ENCODE peak calls at places on chromosomes 3 and 15, in seven cellular contexts. D is mammary epithelial cell; F is pancreas; J is CD8-positive, alpha-beta T cell; K is cardiac muscle cell; E is A549; A is suprapubic skin. U is an unnamed sample.

GRCh38 chr3:105523496-105523895 is 156.8 kb downstream of the ALCAM start:
- DNase-seq in J (no peak), K (no peak), A (no peak), E (no peak), D (peak; percentile 35), F (no peak), U (peak; percentile 43)

GRCh38 chr15:61558172-61559146 is 329.4 kb upstream of the RORA start:
- DNase-seq in K (no peak), J (no peak), F (no peak), A (no peak), D (no peak), E (no peak), U (no peak)

GRCh38 chr3:81024560-81024959 is 736.9 kb downstream of the GBE1 start:
- DNase-seq in F (no peak), J (no peak), K (no peak), D (no peak), A (no peak), E (no peak), U (no peak)

GRCh38 chr3:13544293-13544831 is 4.6 kb upstream of the FBLN2 start:
- DNase-seq in A (no peak), J (peak; percentile 13), D (peak; percentile 67), F (no peak), K (no peak), E (no peak), U (peak; percentile 97)

GRCh38 chr3:154071154-154071553 is 50.0 kb upstream of the ARHGEF26 start:
- DNase-seq in A (no peak), E (no peak), F (no peak), K (no peak), J (no peak), D (no peak), U (no peak)

GRCh38 chr3:66001626-66002025 is 37.1 kb downstream of the MAGI1 start:
- DNase-seq in F (no peak), K (no peak), J (no peak), D (no peak), A (no peak), E (no peak), U (no peak)

GRCh38 chr3:159432721-159433300 is 555.8 kb upstream of the IL12A start:
- DNase-seq in D (peak; percentile 2), E (no peak), A (no peak), K (no peak), F (no peak), J (no peak), U (peak; percentile 74)

GRCh38 chr15:69715205-69715604 is 262.6 kb downstream of the RPLP1 start:
- DNase-seq in D (no peak), K (no peak), A (no peak), E (no peak), J (no peak), F (no peak), U (no peak)

GRCh38 chr3:175355801-175356335 is 496.7 kb downstream of the NAALADL2 start:
- DNase-seq in D (no peak), E (no peak), J (no peak), A (no peak), F (no peak), K (no peak), U (no peak)

GRCh38 chr15:89625716-89626115 is 29.6 kb downstream of the KIF7 start:
- DNase-seq in D (no peak), J (no peak), E (no peak), A (no peak), F (no peak), K (no peak), U (no peak)

GRCh38 chr15:31392761-31393401 is 66.2 kb downstream of the KLF13 start:
- DNase-seq in A (no peak), E (no peak), J (no peak), F (peak; percentile 49), K (peak; percentile 48), D (no peak), U (no peak)

GRCh38 chr3:151912041-151912440 is 38.6 kb downstream of the SUCNR1 start:
- DNase-seq in K (no peak), D (peak; percentile 37), A (no peak), J (no peak), E (no peak), F (no peak), U (no peak)

GRCh38 chr3:112123548-112123947 is 9.5 kb downstream of the GCSAM start:
- DNase-seq in A (no peak), E (no peak), F (no peak), K (no peak), J (no peak), D (no peak), U (no peak)

GRCh38 chr3:68163961-68164360 is 509.5 kb upstream of the SUCLG2 start:
- DNase-seq in F (no peak), J (no peak), D (no peak), A (no peak), K (no peak), E (no peak), U (no peak)

GRCh38 chr15:52496776-52497470 is 31.8 kb downstream of the MYO5A start:
- DNase-seq in K (no peak), J (no peak), E (no peak), D (peak; percentile 86), F (no peak), A (no peak), U (peak; percentile 51)

GRCh38 chr15:38996111-38996541 is 431.5 kb upstream of the RASGRP1 start:
- DNase-seq in E (no peak), K (no peak), F (no peak), D (peak; percentile 73), J (no peak), A (no peak), U (peak; percentile 98)

GRCh38 chr15:80437492-80437891 is 33.3 kb downstream of the ARNT2 start:
- DNase-seq in J (no peak), K (no peak), D (no peak), A (no peak), E (peak; percentile 18), F (no peak), U (no peak)

GRCh38 chr15:63037996-63038720 is 4.4 kb upstream of the TPM1 start:
- DNase-seq in F (no peak), A (no peak), D (peak; percentile 94), E (no peak), K (no peak), J (no peak), U (no peak)

GRCh38 chr15:63038926-63039673 is 3.4 kb upstream of the TPM1 start:
- DNase-seq in A (no peak), E (no peak), D (peak; percentile 84), J (no peak), F (no peak), K (no peak), U (peak; percentile 91)

GRCh38 chr15:63034568-63034967 is 8.0 kb upstream of the TPM1 start:
- DNase-seq in D (no peak), F (no peak), J (no peak), A (no peak), K (no peak), E (no peak), U (no peak)

GRCh38 chr15:63035253-63035652 is 7.3 kb upstream of the TPM1 start:
- DNase-seq in E (no peak), A (no peak), D (no peak), J (no peak), F (no peak), K (peak; percentile 49), U (no peak)

GRCh38 chr15:63035977-63036376 is 6.6 kb upstream of the TPM1 start:
- DNase-seq in K (no peak), D (no peak), E (no peak), J (no peak), F (no peak), A (no peak), U (no peak)
- H3K4me3 ChIP-seq in K (no peak overlapping the region), D (no peak overlapping the region), E (no peak overlapping the region), J (no peak overlapping the region), F (no peak overlapping the region), A (no peak overlapping the region), U (no peak overlapping the region)

GRCh38 chr15:67140078-67140833 is 74.9 kb downstream of the SMAD3 start:
- DNase-seq in F (no peak), A (no peak), D (no peak), K (no peak), E (no peak), J (no peak), U (no peak)
- H3K4me1 ChIP-seq in F (peaks cover 25% of the 10 kb centered on the region), A (peaks cover 82% of the 10 kb centered on the region), D (peaks cover 32% of the 10 kb centered on the region), K (peaks cover 88% of the 10 kb centered on the region), E (peaks cover 100% of the 10 kb centered on the region), J (peaks cover 28% of the 10 kb centered on the region), U (peaks cover 78% of the 10 kb centered on the region)

GRCh38 chr3:189776163-189776824 is 145.1 kb downstream of the TP63 start:
- DNase-seq in K (no peak), F (no peak), E (no peak), J (no peak), A (no peak), D (no peak), U (no peak)

GRCh38 chr3:189772584-189772983 is 141.4 kb downstream of the TP63 start:
- DNase-seq in K (no peak), J (no peak), A (no peak), F (no peak), D (no peak), E (no peak), U (peak; percentile 6)

GRCh38 chr3:189771842-189772494 is 140.8 kb downstream of the TP63 start:
- DNase-seq in K (no peak), F (no peak), A (no peak), E (no peak), D (no peak), J (no peak), U (peak; percentile 29)

GRCh38 chr3:189778340-189778950 is 147.3 kb downstream of the TP63 start:
- DNase-seq in D (no peak), F (no peak), K (no peak), J (no peak), E (no peak), A (no peak), U (no peak)

GRCh38 chr3:189773056-189773455 is 141.9 kb downstream of the TP63 start:
- DNase-seq in J (no peak), K (no peak), D (no peak), F (no peak), A (no peak), E (no peak), U (peak; percentile 85)
- H3K27ac ChIP-seq in J (no peak overlapping the region), K (no peak overlapping the region), D (no peak overlapping the region), F (no peak overlapping the region), A (peak overlapping the region; percentile 31), E (peak overlapping the region; percentile 82), U (no peak overlapping the region)

GRCh38 chr3:33219175-33219487 is 521 bp upstream of the SUSD5 start:
- DNase-seq in K (no peak), E (no peak), D (no peak), A (no peak), F (no peak), J (no peak), U (no peak)

GRCh38 chr3:33218072-33218445 is 551 bp downstream of the SUSD5 start:
- DNase-seq in D (no peak), J (no peak), K (no peak), E (no peak), A (no peak), F (no peak), U (peak; percentile 24)

GRCh38 chr3:33212406-33212805 is 6.2 kb downstream of the SUSD5 start:
- DNase-seq in J (no peak), F (no peak), D (no peak), E (no peak), K (no peak), A (no peak), U (no peak)

GRCh38 chr3:33218446-33219174 is at the start of gene SUSD5:
- DNase-seq in E (peak; percentile 31), K (peak; percentile 74), J (no peak), A (no peak), F (no peak), D (peak; percentile 65), U (peak; percentile 72)

DNA sequence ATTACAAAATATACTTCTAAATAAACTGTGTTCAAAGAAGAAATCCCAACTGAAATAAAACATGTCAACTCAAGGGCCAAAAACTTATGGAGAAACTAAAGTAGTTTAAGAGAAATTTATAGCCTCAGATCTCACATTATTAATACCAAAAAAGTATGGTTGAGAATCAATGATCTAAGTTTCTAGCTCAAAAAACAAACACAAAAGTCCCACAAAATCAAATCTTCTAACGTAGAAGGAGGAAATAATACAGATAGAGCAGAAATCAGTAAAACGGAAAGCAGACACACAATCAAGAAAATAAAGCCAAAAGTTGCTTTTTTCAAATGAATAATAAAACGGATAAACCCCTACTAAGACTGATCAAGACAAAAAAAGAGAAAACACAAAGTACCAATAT is 2.9 kb downstream of the SUSD5 start:
- DNase-seq in D (no peak), K (no peak), E (no peak), F (no peak), J (no peak), A (no peak), U (no peak)
- H3K4me3 ChIP-seq in D (no peak overlapping the region), K (no peak overlapping the region), E (no peak overlapping the region), F (no peak overlapping the region), J (no peak overlapping the region), A (no peak overlapping the region), U (no peak overlapping the region)

U was measured in fibroblast of lung.